ENCODE peak calls at places on chromosomes 5 and 9, in nine cellular contexts. One of them, this sample, is unnamed.

GRCh38 chr9:38066907-38067610 is 2.0 kb downstream of the SHB start:
- DNase-seq in CD8-positive, alpha-beta T cell: no peak
- DNase-seq in pons: peak
- DNase-seq in GM13976: no peak
- DNase-seq in chondrocyte: no peak
- DNase-seq in GM10248: no peak
- DNase-seq in stimulated activated naive CD4-positive, alpha-beta T cell: no peak
- DNase-seq in lung: peak
- DNase-seq in NCI-H2029: no peak
- DNase-seq in this sample: no peak

GRCh38 chr5:30693326-30693725 is 500.2 kb upstream of the CDH6 start:
- DNase-seq in GM13976: no peak
- DNase-seq in CD8-positive, alpha-beta T cell: no peak
- DNase-seq in lung: no peak
- DNase-seq in stimulated activated naive CD4-positive, alpha-beta T cell: no peak
- DNase-seq in pons: no peak
- DNase-seq in chondrocyte: no peak
- DNase-seq in GM10248: no peak
- DNase-seq in NCI-H2029: no peak
- DNase-seq in this sample: no peak

GRCh38 chr5:122500245-122501086 is 188.4 kb downstream of the SNCAIP start:
- DNase-seq in stimulated activated naive CD4-positive, alpha-beta T cell: no peak
- DNase-seq in pons: peak
- DNase-seq in NCI-H2029: no peak
- DNase-seq in lung: no peak
- DNase-seq in CD8-positive, alpha-beta T cell: no peak
- DNase-seq in chondrocyte: no peak
- DNase-seq in GM13976: peak
- DNase-seq in GM10248: peak
- DNase-seq in this sample: no peak

GRCh38 chr5:35240892-35241291 is 10.6 kb upstream of the PRLR start:
- DNase-seq in chondrocyte: no peak
- DNase-seq in GM10248: no peak
- DNase-seq in lung: no peak
- DNase-seq in GM13976: no peak
- DNase-seq in stimulated activated naive CD4-positive, alpha-beta T cell: no peak
- DNase-seq in pons: no peak
- DNase-seq in CD8-positive, alpha-beta T cell: no peak
- DNase-seq in NCI-H2029: no peak
- DNase-seq in this sample: no peak

GRCh38 chr9:116133163-116133562 is 20.4 kb upstream of the PAPPA start:
- DNase-seq in lung: no peak
- DNase-seq in stimulated activated naive CD4-positive, alpha-beta T cell: no peak
- DNase-seq in GM13976: no peak
- DNase-seq in NCI-H2029: no peak
- DNase-seq in GM10248: no peak
- DNase-seq in pons: no peak
- DNase-seq in CD8-positive, alpha-beta T cell: no peak
- DNase-seq in chondrocyte: no peak
- DNase-seq in this sample: no peak

GRCh38 chr5:68441309-68441708 is 225.8 kb downstream of the PIK3R1 start:
- DNase-seq in GM10248: no peak
- DNase-seq in GM13976: no peak
- DNase-seq in lung: no peak
- DNase-seq in NCI-H2029: no peak
- DNase-seq in CD8-positive, alpha-beta T cell: no peak
- DNase-seq in pons: no peak
- DNase-seq in chondrocyte: no peak
- DNase-seq in stimulated activated naive CD4-positive, alpha-beta T cell: no peak
- DNase-seq in this sample: no peak

GRCh38 chr9:120931278-120932085 is 4.9 kb upstream of the TRAF1 start:
- DNase-seq in pons: peak
- DNase-seq in NCI-H2029: peak
- DNase-seq in GM10248: peak
- DNase-seq in GM13976: peak
- DNase-seq in chondrocyte: no peak
- DNase-seq in lung: no peak
- DNase-seq in stimulated activated naive CD4-positive, alpha-beta T cell: peak
- DNase-seq in CD8-positive, alpha-beta T cell: no peak
- DNase-seq in this sample: peak

GRCh38 chr5:8829322-8830029 is 716.4 kb downstream of the SEMA5A start:
- DNase-seq in lung: peak
- DNase-seq in GM13976: no peak
- DNase-seq in stimulated activated naive CD4-positive, alpha-beta T cell: no peak
- DNase-seq in NCI-H2029: no peak
- DNase-seq in pons: peak
- DNase-seq in GM10248: no peak
- DNase-seq in chondrocyte: no peak
- DNase-seq in CD8-positive, alpha-beta T cell: no peak
- DNase-seq in this sample: no peak

GRCh38 chr9:97930972-97931371 is 7.0 kb downstream of the HEMGN start:
- DNase-seq in lung: no peak
- DNase-seq in GM10248: no peak
- DNase-seq in CD8-positive, alpha-beta T cell: no peak
- DNase-seq in GM13976: no peak
- DNase-seq in NCI-H2029: no peak
- DNase-seq in chondrocyte: no peak
- DNase-seq in pons: no peak
- DNase-seq in stimulated activated naive CD4-positive, alpha-beta T cell: peak
- DNase-seq in this sample: no peak

GRCh38 chr5:4981612-4982011 is 158.5 kb upstream of the ADAMTS16 start:
- DNase-seq in CD8-positive, alpha-beta T cell: no peak
- DNase-seq in GM10248: no peak
- DNase-seq in NCI-H2029: no peak
- DNase-seq in chondrocyte: no peak
- DNase-seq in stimulated activated naive CD4-positive, alpha-beta T cell: no peak
- DNase-seq in lung: no peak
- DNase-seq in GM13976: no peak
- DNase-seq in pons: no peak
- DNase-seq in this sample: no peak

GRCh38 chr5:172175263-172175719 is 12.7 kb downstream of the STK10 start:
- DNase-seq in NCI-H2029: no peak
- DNase-seq in lung: peak
- DNase-seq in stimulated activated naive CD4-positive, alpha-beta T cell: peak
- DNase-seq in GM13976: peak
- DNase-seq in CD8-positive, alpha-beta T cell: peak
- DNase-seq in pons: peak
- DNase-seq in GM10248: peak
- DNase-seq in chondrocyte: no peak
- DNase-seq in this sample: peak

This sample was measured in T-cell.